ENCODE peak calls at places on chromosomes 7 and 10, in seven cellular contexts. One of them, this sample, is unnamed.

GRCh38 chr10:82742901-82743300 is 867.9 kb downstream of the NRG3 start:
- DNase-seq in CD8-positive, alpha-beta T cell: no peak
- DNase-seq in A549: no peak
- DNase-seq in Peyer's patch: no peak
- DNase-seq in ovary: no peak
- DNase-seq in foreskin keratinocyte: no peak
- DNase-seq in IMR-90: no peak
- DNase-seq in this sample: no peak

GRCh38 chr7:74490546-74490945 is 36.8 kb downstream of the GTF2IRD1 start:
- DNase-seq in ovary: no peak
- DNase-seq in foreskin keratinocyte: no peak
- DNase-seq in Peyer's patch: no peak
- DNase-seq in IMR-90: no peak
- DNase-seq in A549: no peak
- DNase-seq in CD8-positive, alpha-beta T cell: no peak
- DNase-seq in this sample: no peak

GRCh38 chr7:95772298-95772770 is at the start of gene DYNC1I1:
- DNase-seq in IMR-90: peak; percentile 19
- DNase-seq in foreskin keratinocyte: peak; percentile 5
- DNase-seq in A549: peak; percentile 57
- DNase-seq in Peyer's patch: peak; percentile 61
- DNase-seq in CD8-positive, alpha-beta T cell: no peak
- DNase-seq in ovary: peak; percentile 85
- DNase-seq in this sample: peak; percentile 85

GRCh38 chr10:12566161-12567115 is 217.1 kb downstream of the CAMK1D start:
- DNase-seq in IMR-90: peak; percentile 52
- DNase-seq in foreskin keratinocyte: no peak
- DNase-seq in ovary: no peak
- DNase-seq in CD8-positive, alpha-beta T cell: no peak
- DNase-seq in Peyer's patch: no peak
- DNase-seq in A549: no peak
- DNase-seq in this sample: no peak

GRCh38 chr10:30606313-30606712 is 23.2 kb downstream of the LYZL2 start:
- DNase-seq in foreskin keratinocyte: no peak
- DNase-seq in IMR-90: no peak
- DNase-seq in ovary: no peak
- DNase-seq in A549: no peak
- DNase-seq in CD8-positive, alpha-beta T cell: no peak
- DNase-seq in Peyer's patch: no peak
- DNase-seq in this sample: no peak

GRCh38 chr10:14905890-14906289 is 27.2 kb downstream of the SUV39H2 start:
- DNase-seq in A549: no peak
- DNase-seq in foreskin keratinocyte: no peak
- DNase-seq in IMR-90: no peak
- DNase-seq in CD8-positive, alpha-beta T cell: no peak
- DNase-seq in ovary: no peak
- DNase-seq in Peyer's patch: no peak
- DNase-seq in this sample: no peak

GRCh38 chr10:44960482-44961230 is 1.1 kb downstream of the RASSF4 start:
- DNase-seq in ovary: no peak
- DNase-seq in IMR-90: no peak
- DNase-seq in A549: no peak
- DNase-seq in Peyer's patch: peak; percentile 51
- DNase-seq in CD8-positive, alpha-beta T cell: peak; percentile 45
- DNase-seq in foreskin keratinocyte: no peak
- DNase-seq in this sample: peak; percentile 73

GRCh38 chr10:119516381-119517234 is 25.9 kb downstream of the RGS10 start:
- DNase-seq in ovary: no peak
- DNase-seq in A549: no peak
- DNase-seq in CD8-positive, alpha-beta T cell: peak; percentile 81
- DNase-seq in Peyer's patch: no peak
- DNase-seq in foreskin keratinocyte: peak; percentile 60
- DNase-seq in IMR-90: no peak
- DNase-seq in this sample: peak; percentile 87

GRCh38 chr7:136667584-136667983 is 200.9 kb upstream of the CHRM2 start:
- DNase-seq in IMR-90: no peak
- DNase-seq in A549: no peak
- DNase-seq in ovary: no peak
- DNase-seq in CD8-positive, alpha-beta T cell: no peak
- DNase-seq in Peyer's patch: no peak
- DNase-seq in foreskin keratinocyte: no peak
- DNase-seq in this sample: no peak

GRCh38 chr10:69963178-69963834 is 89.3 kb upstream of the MACROH2A2 start:
- DNase-seq in IMR-90: no peak
- DNase-seq in CD8-positive, alpha-beta T cell: no peak
- DNase-seq in foreskin keratinocyte: no peak
- DNase-seq in A549: no peak
- DNase-seq in Peyer's patch: no peak
- DNase-seq in ovary: no peak
- DNase-seq in this sample: no peak

GRCh38 chr7:101915000-101915399 is 97.6 kb downstream of the CUX1 start:
- DNase-seq in IMR-90: no peak
- DNase-seq in foreskin keratinocyte: no peak
- DNase-seq in Peyer's patch: peak; percentile 13
- DNase-seq in ovary: peak; percentile 46
- DNase-seq in A549: no peak
- DNase-seq in CD8-positive, alpha-beta T cell: no peak
- DNase-seq in this sample: peak; percentile 42

GRCh38 chr7:124459101-124460052 is 306.2 kb downstream of the GPR37 start:
- DNase-seq in ovary: no peak
- DNase-seq in IMR-90: peak; percentile 87
- DNase-seq in foreskin keratinocyte: peak; percentile 40
- DNase-seq in CD8-positive, alpha-beta T cell: no peak
- DNase-seq in Peyer's patch: no peak
- DNase-seq in A549: no peak
- DNase-seq in this sample: no peak

GRCh38 chr10:56028299-56029132 is 332.5 kb downstream of the ZWINT start:
- DNase-seq in ovary: no peak
- DNase-seq in IMR-90: no peak
- DNase-seq in A549: no peak
- DNase-seq in CD8-positive, alpha-beta T cell: no peak
- DNase-seq in foreskin keratinocyte: no peak
- DNase-seq in Peyer's patch: no peak
- DNase-seq in this sample: no peak

GRCh38 chr10:35898722-35899485 is 256.8 kb upstream of the FZD8 start:
- DNase-seq in A549: no peak
- DNase-seq in ovary: no peak
- DNase-seq in CD8-positive, alpha-beta T cell: no peak
- DNase-seq in Peyer's patch: no peak
- DNase-seq in foreskin keratinocyte: no peak
- DNase-seq in IMR-90: no peak
- DNase-seq in this sample: no peak

GRCh38 chr10:77671594-77672252 is 34.1 kb upstream of the KCNMA1 start:
- DNase-seq in ovary: no peak
- DNase-seq in CD8-positive, alpha-beta T cell: no peak
- DNase-seq in Peyer's patch: no peak
- DNase-seq in foreskin keratinocyte: no peak
- DNase-seq in A549: no peak
- DNase-seq in IMR-90: no peak
- DNase-seq in this sample: no peak

GRCh38 chr7:29139191-29139590 is 7.1 kb downstream of the CPVL start:
- DNase-seq in A549: no peak
- DNase-seq in IMR-90: no peak
- DNase-seq in Peyer's patch: no peak
- DNase-seq in ovary: no peak
- DNase-seq in CD8-positive, alpha-beta T cell: no peak
- DNase-seq in foreskin keratinocyte: peak; percentile 75
- DNase-seq in this sample: no peak

GRCh38 chr10:52440612-52441285 is 126.7 kb downstream of the DKK1 start:
- DNase-seq in IMR-90: no peak
- DNase-seq in foreskin keratinocyte: no peak
- DNase-seq in Peyer's patch: no peak
- DNase-seq in ovary: no peak
- DNase-seq in A549: no peak
- DNase-seq in CD8-positive, alpha-beta T cell: no peak
- DNase-seq in this sample: no peak

GRCh38 chr7:77550586-77550985 is 13.5 kb downstream of the PTPN12 start:
- DNase-seq in A549: no peak
- DNase-seq in foreskin keratinocyte: no peak
- DNase-seq in IMR-90: peak; percentile 22
- DNase-seq in Peyer's patch: no peak
- DNase-seq in CD8-positive, alpha-beta T cell: no peak
- DNase-seq in ovary: no peak
- DNase-seq in this sample: no peak

GRCh38 chr10:36412942-36413341 is 712.5 kb upstream of the ANKRD30A start:
- DNase-seq in IMR-90: no peak
- DNase-seq in CD8-positive, alpha-beta T cell: no peak
- DNase-seq in foreskin keratinocyte: peak; percentile 39
- DNase-seq in Peyer's patch: no peak
- DNase-seq in A549: no peak
- DNase-seq in ovary: no peak
- DNase-seq in this sample: no peak

GRCh38 chr10:68606918-68607317 is 46.8 kb downstream of the TET1 start:
- DNase-seq in foreskin keratinocyte: no peak
- DNase-seq in CD8-positive, alpha-beta T cell: no peak
- DNase-seq in IMR-90: no peak
- DNase-seq in ovary: no peak
- DNase-seq in Peyer's patch: no peak
- DNase-seq in A549: no peak
- DNase-seq in this sample: no peak

GRCh38 chr10:92627845-92628480 is 35.0 kb downstream of the KIF11 start:
- DNase-seq in CD8-positive, alpha-beta T cell: no peak
- DNase-seq in IMR-90: no peak
- DNase-seq in Peyer's patch: no peak
- DNase-seq in A549: no peak
- DNase-seq in ovary: no peak
- DNase-seq in foreskin keratinocyte: no peak
- DNase-seq in this sample: no peak

GRCh38 chr10:34585422-34586115 is 229.5 kb downstream of the PARD3 start:
- DNase-seq in A549: no peak
- DNase-seq in CD8-positive, alpha-beta T cell: no peak
- DNase-seq in ovary: no peak
- DNase-seq in IMR-90: no peak
- DNase-seq in foreskin keratinocyte: no peak
- DNase-seq in Peyer's patch: no peak
- DNase-seq in this sample: no peak

GRCh38 chr10:61136151-61136550 is 192.2 kb upstream of the RHOBTB1 start:
- DNase-seq in CD8-positive, alpha-beta T cell: no peak
- DNase-seq in IMR-90: peak; percentile 21
- DNase-seq in A549: no peak
- DNase-seq in ovary: no peak
- DNase-seq in foreskin keratinocyte: peak; percentile 10
- DNase-seq in Peyer's patch: no peak
- DNase-seq in this sample: no peak

GRCh38 chr7:143015926-143016490 is 10.9 kb downstream of the OR9A2 start:
- DNase-seq in CD8-positive, alpha-beta T cell: no peak
- DNase-seq in foreskin keratinocyte: no peak
- DNase-seq in A549: no peak
- DNase-seq in Peyer's patch: no peak
- DNase-seq in ovary: no peak
- DNase-seq in IMR-90: no peak
- DNase-seq in this sample: no peak

GRCh38 chr7:154568346-154568745 is 434.6 kb downstream of the PAXIP1 start:
- DNase-seq in IMR-90: no peak
- DNase-seq in A549: no peak
- DNase-seq in Peyer's patch: no peak
- DNase-seq in CD8-positive, alpha-beta T cell: no peak
- DNase-seq in ovary: no peak
- DNase-seq in foreskin keratinocyte: no peak
- DNase-seq in this sample: no peak

GRCh38 chr7:39567294-39567693 is 1.1 kb downstream of the YAE1 start:
- DNase-seq in ovary: no peak
- DNase-seq in A549: no peak
- DNase-seq in Peyer's patch: no peak
- DNase-seq in CD8-positive, alpha-beta T cell: no peak
- DNase-seq in IMR-90: peak; percentile 32
- DNase-seq in foreskin keratinocyte: no peak
- DNase-seq in this sample: no peak

GRCh38 chr7:41189866-41190265 is 513.0 kb downstream of the INHBA start:
- DNase-seq in IMR-90: peak; percentile 97
- DNase-seq in A549: peak; percentile 29
- DNase-seq in foreskin keratinocyte: peak; percentile 95
- DNase-seq in CD8-positive, alpha-beta T cell: no peak
- DNase-seq in Peyer's patch: no peak
- DNase-seq in ovary: no peak
- DNase-seq in this sample: no peak

GRCh38 chr10:4763960-4764428 is 62.0 kb upstream of the AKR1E2 start:
- DNase-seq in Peyer's patch: no peak
- DNase-seq in ovary: no peak
- DNase-seq in A549: no peak
- DNase-seq in foreskin keratinocyte: peak; percentile 77
- DNase-seq in IMR-90: peak; percentile 87
- DNase-seq in CD8-positive, alpha-beta T cell: no peak
- DNase-seq in this sample: no peak

GRCh38 chr10:110576220-110576619 is 8.7 kb downstream of the SMC3 start:
- DNase-seq in Peyer's patch: no peak
- DNase-seq in CD8-positive, alpha-beta T cell: no peak
- DNase-seq in IMR-90: peak; percentile 85
- DNase-seq in foreskin keratinocyte: peak; percentile 47
- DNase-seq in A549: no peak
- DNase-seq in ovary: no peak
- DNase-seq in this sample: no peak

DNA sequence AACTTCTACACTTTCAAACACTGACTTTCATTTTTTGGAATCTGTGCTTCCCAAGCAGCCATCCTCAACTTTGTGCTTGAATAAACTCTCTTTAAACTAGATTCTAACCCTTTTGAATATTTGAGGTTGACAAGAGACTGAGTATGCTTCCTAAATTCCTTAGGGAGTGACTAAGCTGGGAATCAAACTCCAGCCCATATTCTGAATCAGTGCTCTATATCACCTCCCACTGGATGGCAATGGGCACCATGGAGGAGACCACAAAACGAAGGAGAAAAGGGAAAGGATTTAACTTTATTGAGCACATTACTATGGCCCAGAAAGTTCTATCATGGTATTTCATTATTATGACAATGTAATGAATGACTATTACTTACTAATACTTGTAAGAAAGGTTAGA is 17.2 kb upstream of the SLC26A4 start:
- DNase-seq in CD8-positive, alpha-beta T cell: no peak
- DNase-seq in Peyer's patch: no peak
- DNase-seq in ovary: no peak
- DNase-seq in foreskin keratinocyte: peak; percentile 29
- DNase-seq in IMR-90: peak; percentile 78
- DNase-seq in A549: no peak
- DNase-seq in this sample: no peak
- TF ChIP-seq CTCF in CD8-positive, alpha-beta T cell: no peak
- TF ChIP-seq CTCF in Peyer's patch: no peak
- TF ChIP-seq CTCF in ovary: no peak
- TF ChIP-seq CTCF in foreskin keratinocyte: peak; percentile 68
- TF ChIP-seq CTCF in IMR-90: peak; percentile 49
- TF ChIP-seq CTCF in A549: no peak
- TF ChIP-seq CTCF in this sample: no peak

GRCh38 chr10:86837663-86838062 is 81.2 kb downstream of the BMPR1A start:
- DNase-seq in Peyer's patch: no peak
- DNase-seq in A549: no peak
- DNase-seq in ovary: no peak
- DNase-seq in foreskin keratinocyte: no peak
- DNase-seq in CD8-positive, alpha-beta T cell: no peak
- DNase-seq in IMR-90: no peak
- DNase-seq in this sample: no peak
- H3K4me1 ChIP-seq in Peyer's patch: no peaks in the 10 kb centered on the region
- H3K4me1 ChIP-seq in A549: no peaks in the 10 kb centered on the region
- H3K4me1 ChIP-seq in ovary: peaks cover 11% of the 10 kb centered on the region
- H3K4me1 ChIP-seq in foreskin keratinocyte: no peaks in the 10 kb centered on the region
- H3K4me1 ChIP-seq in CD8-positive, alpha-beta T cell: no peaks in the 10 kb centered on the region
- H3K4me1 ChIP-seq in IMR-90: no peaks in the 10 kb centered on the region
- H3K4me1 ChIP-seq in this sample: no peaks in the 10 kb centered on the region

GRCh38 chr10:124624875-124625274 is 119.3 kb downstream of the FAM53B start:
- DNase-seq in Peyer's patch: no peak
- DNase-seq in foreskin keratinocyte: no peak
- DNase-seq in IMR-90: no peak
- DNase-seq in ovary: no peak
- DNase-seq in A549: no peak
- DNase-seq in CD8-positive, alpha-beta T cell: no peak
- DNase-seq in this sample: no peak
- H3K27ac ChIP-seq in Peyer's patch: no peak overlapping the region
- H3K27ac ChIP-seq in foreskin keratinocyte: no peak overlapping the region
- H3K27ac ChIP-seq in IMR-90: no peak overlapping the region
- H3K27ac ChIP-seq in ovary: no peak overlapping the region
- H3K27ac ChIP-seq in A549: no peak overlapping the region
- H3K27ac ChIP-seq in CD8-positive, alpha-beta T cell: no peak overlapping the region
- H3K27ac ChIP-seq in this sample: peak overlapping the region; percentile 71

GRCh38 chr7:144738708-144739314 is 97.0 kb downstream of the TPK1 start:
- DNase-seq in Peyer's patch: no peak
- DNase-seq in A549: peak; percentile 1
- DNase-seq in ovary: no peak
- DNase-seq in CD8-positive, alpha-beta T cell: no peak
- DNase-seq in foreskin keratinocyte: no peak
- DNase-seq in IMR-90: no peak
- DNase-seq in this sample: no peak
- TF ChIP-seq CTCF in Peyer's patch: peak; percentile 50
- TF ChIP-seq CTCF in A549: peak; percentile 57
- TF ChIP-seq CTCF in ovary: no peak
- TF ChIP-seq CTCF in CD8-positive, alpha-beta T cell: peak; percentile 94
- TF ChIP-seq CTCF in foreskin keratinocyte: peak; percentile 70
- TF ChIP-seq CTCF in IMR-90: peak; percentile 19
- TF ChIP-seq CTCF in this sample: peak; percentile 37

This sample was measured in spleen.